ENCODE peak calls at places on chromosomes 3 and 15, in eight cellular contexts. B is activated CD4-positive, alpha-beta T cell treated with anti-CD3 and anti-CD28 coated beads, Interleukin-2, amount 10 ng/mL, durations not matched to agents 7 days and 5 days; A is occipital lobe; Q is substantia nigra; H is PC-3; T is NCI-H526; E is choroid plexus epithelial cell; C is GM18507. R is an unnamed sample.

GRCh38 chr3:134672571-134672970 is 21.7 kb upstream of the KY start:
- DNase-seq in B (no peak), A (no peak), Q (no peak), H (no peak), T (no peak), E (no peak), C (no peak), R (no peak)

GRCh38 chr3:69161587-69162196 is 39.3 kb upstream of the LMOD3 start:
- DNase-seq in B (peak; percentile 50), A (peak; percentile 8), Q (no peak), H (peak; percentile 52), T (peak; percentile 6), E (peak; percentile 76), C (peak; percentile 32), R (peak; percentile 5)

GRCh38 chr3:112776000-112776399 is 70.7 kb downstream of the CD200R1L start:
- DNase-seq in B (no peak), A (no peak), Q (no peak), H (peak; percentile 60), T (no peak), E (peak; percentile 65), C (no peak), R (no peak)

GRCh38 chr3:43378066-43378935 is 92.0 kb downstream of the SNRK start:
- DNase-seq in B (peak; percentile 81), A (no peak), Q (no peak), H (peak; percentile 71), T (no peak), E (peak; percentile 60), C (peak; percentile 29), R (no peak)

GRCh38 chr15:39213385-39213840 is 367.5 kb upstream of the THBS1 start:
- DNase-seq in B (no peak), A (no peak), Q (no peak), H (peak; percentile 83), T (no peak), E (peak; percentile 96), C (no peak), R (no peak)

GRCh38 chr15:89381330-89381729 is 46.7 kb upstream of the POLG start:
- DNase-seq in B (no peak), A (no peak), Q (no peak), H (no peak), T (no peak), E (no peak), C (no peak), R (no peak)

GRCh38 chr3:134485075-134485536 is 679 bp downstream of the ANAPC13 start:
- DNase-seq in B (no peak), A (no peak), Q (peak; percentile 37), H (peak; percentile 6), T (peak; percentile 58), E (peak; percentile 39), C (no peak), R (no peak)

GRCh38 chr3:185766645-185767323 is 58.1 kb downstream of the IGF2BP2 start:
- DNase-seq in B (no peak), A (no peak), Q (no peak), H (peak; percentile 57), T (no peak), E (peak; percentile 30), C (no peak), R (no peak)

GRCh38 chr3:56938545-56938944 is 121.9 kb upstream of the SPATA12 start:
- DNase-seq in B (no peak), A (no peak), Q (no peak), H (no peak), T (peak; percentile 44), E (no peak), C (no peak), R (no peak)

GRCh38 chr15:30038667-30039523 is 43.9 kb upstream of the GOLGA8J start:
- DNase-seq in B (no peak), A (peak; percentile 55), Q (no peak), H (peak; percentile 17), T (no peak), E (no peak), C (no peak), R (no peak)

GRCh38 chr3:50245251-50245745 is 9.3 kb downstream of the GNAI2 start:
- DNase-seq in B (no peak), A (no peak), Q (no peak), H (no peak), T (no peak), E (no peak), C (no peak), R (no peak)

GRCh38 chr3:51500632-51501131 is 867 bp upstream of the DCAF1 start:
- DNase-seq in B (peak; percentile 40), A (no peak), Q (no peak), H (no peak), T (no peak), E (no peak), C (no peak), R (no peak)

GRCh38 chr3:30633718-30634117 is 27.3 kb downstream of the TGFBR2 start:
- DNase-seq in B (no peak), A (no peak), Q (no peak), H (no peak), T (no peak), E (no peak), C (no peak), R (no peak)

GRCh38 chr15:44101944-44102343 is 93.1 kb downstream of the FRMD5 start:
- DNase-seq in B (no peak), A (no peak), Q (no peak), H (peak; percentile 53), T (no peak), E (peak; percentile 84), C (no peak), R (no peak)

GRCh38 chr3:188214442-188214841 is 60.5 kb downstream of the LPP start:
- DNase-seq in B (no peak), A (no peak), Q (no peak), H (no peak), T (no peak), E (no peak), C (no peak), R (no peak)

GRCh38 chr15:95368211-95368610 is 962.3 kb upstream of the NR2F2 start:
- DNase-seq in B (no peak), A (no peak), Q (no peak), H (no peak), T (no peak), E (peak; percentile 55), C (no peak), R (no peak)

GRCh38 chr3:192819001-192819569 is 91.7 kb upstream of the FGF12 start:
- DNase-seq in B (no peak), A (no peak), Q (no peak), H (peak; percentile 85), T (no peak), E (peak; percentile 84), C (no peak), R (no peak)

GRCh38 chr15:52783929-52784798 is 6.0 kb downstream of the ONECUT1 start:
- DNase-seq in B (no peak), A (no peak), Q (no peak), H (no peak), T (no peak), E (no peak), C (no peak), R (no peak)

GRCh38 chr3:190169243-190169642 is 48.5 kb upstream of the P3H2 start:
- DNase-seq in B (no peak), A (no peak), Q (no peak), H (no peak), T (no peak), E (no peak), C (no peak), R (no peak)

GRCh38 chr3:1183320-1184048 is 90.7 kb downstream of the CNTN6 start:
- DNase-seq in B (no peak), A (no peak), Q (no peak), H (no peak), T (no peak), E (peak; percentile 40), C (no peak), R (no peak)

GRCh38 chr3:48226959-48227358 is 3.7 kb downstream of the CAMP start:
- DNase-seq in B (no peak), A (no peak), Q (no peak), H (no peak), T (no peak), E (no peak), C (no peak), R (no peak)

GRCh38 chr3:49377483-49377882 is 19.3 kb upstream of the GPX1 start:
- DNase-seq in B (peak; percentile 54), A (no peak), Q (no peak), H (peak; percentile 56), T (no peak), E (peak; percentile 42), C (no peak), R (peak; percentile 44)

GRCh38 chr15:68469162-68470048 is 37.4 kb upstream of the ITGA11 start:
- DNase-seq in B (no peak), A (no peak), Q (no peak), H (peak; percentile 67), T (no peak), E (peak; percentile 15), C (no peak), R (no peak)

GRCh38 chr15:57156210-57156887 is 220.0 kb upstream of the CGNL1 start:
- DNase-seq in B (no peak), A (peak; percentile 11), Q (no peak), H (no peak), T (no peak), E (no peak), C (no peak), R (no peak)

GRCh38 chr3:119240582-119241434 is at the start of gene B4GALT4:
- DNase-seq in B (peak; percentile 75), A (peak; percentile 73), Q (peak; percentile 48), H (peak; percentile 94), T (peak; percentile 40), E (peak; percentile 92), C (peak; percentile 64), R (peak; percentile 53)

GRCh38 chr3:135217730-135218129 is 422.7 kb downstream of the EPHB1 start:
- DNase-seq in B (no peak), A (no peak), Q (no peak), H (no peak), T (no peak), E (no peak), C (no peak), R (no peak)

GRCh38 chr15:31013863-31014607 is 22.6 kb upstream of the MTMR10 start:
- DNase-seq in B (peak; percentile 19), A (no peak), Q (no peak), H (no peak), T (no peak), E (no peak), C (no peak), R (no peak)

GRCh38 chr15:78979456-78980320 is 34.8 kb upstream of the CTSH start:
- DNase-seq in B (peak; percentile 43), A (peak; percentile 29), Q (no peak), H (peak; percentile 92), T (peak; percentile 81), E (peak; percentile 90), C (no peak), R (peak; percentile 59)

GRCh38 chr15:73564255-73564654 is 68.9 kb downstream of the NPTN start:
- DNase-seq in B (no peak), A (peak; percentile 12), Q (no peak), H (peak; percentile 79), T (no peak), E (peak; percentile 61), C (no peak), R (no peak)

GRCh38 chr3:53030864-53031445 is 14.9 kb downstream of the SFMBT1 start:
- DNase-seq in B (peak; percentile 58), A (no peak), Q (no peak), H (no peak), T (peak; percentile 47), E (no peak), C (no peak), R (no peak)

R was measured in GM12864.